ENCODE peak calls at places on chromosomes 4 and X, in four cellular contexts. A is upper lobe of right lung; I is GM23338; P is CD8-positive, alpha-beta T cell. N is an unnamed sample.
A peak's percentile ranks its signal among the peaks of the same experiment; 100 is the strongest.

GRCh38 chr4:42339935-42340406 is 57.3 kb upstream of the SHISA3 start:
- DNase-seq in I (peak; percentile 33), A (no peak), P (no peak), N (no peak)

GRCh38 chr4:119286377-119287002 is 35.4 kb downstream of the FABP2 start:
- DNase-seq in I (peak; percentile 46), A (no peak), P (no peak), N (no peak)

GRCh38 chr4:107825072-107825789 is 499 bp downstream of the SGMS2 start:
- DNase-seq in P (no peak), A (peak; percentile 89), I (peak; percentile 64), N (no peak)

GRCh38 chr4:6943012-6943869 is 33.6 kb downstream of the TBC1D14 start:
- DNase-seq in A (no peak), P (no peak), I (peak; percentile 60), N (no peak)

GRCh38 chrX:10197597-10198210 is 40.9 kb downstream of the CLCN4 start:
- DNase-seq in P (no peak), A (no peak), I (peak; percentile 9), N (no peak)

GRCh38 chrX:114970806-114971205 is 46.6 kb downstream of the IL13RA2 start:
- DNase-seq in P (no peak), I (peak; percentile 5), A (no peak), N (no peak)

GRCh38 chr4:10926025-10926424 is 241.5 kb upstream of the CLNK start:
- DNase-seq in A (no peak), I (no peak), P (no peak), N (no peak)

GRCh38 chrX:153816821-153817220 is 13.5 kb downstream of the PDZD4 start:
- DNase-seq in A (no peak), P (no peak), I (no peak), N (no peak)

GRCh38 chrX:31227250-31227649 is 155.4 kb upstream of the FTHL17 start:
- DNase-seq in P (no peak), I (no peak), A (no peak), N (no peak)

GRCh38 chr4:2834001-2834921 is 9.4 kb upstream of the ADD1 start:
- DNase-seq in A (no peak), I (no peak), P (no peak), N (no peak)
- H3K27ac ChIP-seq in A (peak overlapping the region; percentile 24), I (no peak overlapping the region), P (peak overlapping the region; percentile 30), N (no peak overlapping the region)

GRCh38 chrX:141341341-141341740 is 99.0 kb upstream of the SPANXC start:
- DNase-seq in A (no peak), I (no peak), P (no peak), N (no peak)
- H3K27ac ChIP-seq in A (no peak overlapping the region), I (no peak overlapping the region), P (no peak overlapping the region), N (no peak overlapping the region)

DNA sequence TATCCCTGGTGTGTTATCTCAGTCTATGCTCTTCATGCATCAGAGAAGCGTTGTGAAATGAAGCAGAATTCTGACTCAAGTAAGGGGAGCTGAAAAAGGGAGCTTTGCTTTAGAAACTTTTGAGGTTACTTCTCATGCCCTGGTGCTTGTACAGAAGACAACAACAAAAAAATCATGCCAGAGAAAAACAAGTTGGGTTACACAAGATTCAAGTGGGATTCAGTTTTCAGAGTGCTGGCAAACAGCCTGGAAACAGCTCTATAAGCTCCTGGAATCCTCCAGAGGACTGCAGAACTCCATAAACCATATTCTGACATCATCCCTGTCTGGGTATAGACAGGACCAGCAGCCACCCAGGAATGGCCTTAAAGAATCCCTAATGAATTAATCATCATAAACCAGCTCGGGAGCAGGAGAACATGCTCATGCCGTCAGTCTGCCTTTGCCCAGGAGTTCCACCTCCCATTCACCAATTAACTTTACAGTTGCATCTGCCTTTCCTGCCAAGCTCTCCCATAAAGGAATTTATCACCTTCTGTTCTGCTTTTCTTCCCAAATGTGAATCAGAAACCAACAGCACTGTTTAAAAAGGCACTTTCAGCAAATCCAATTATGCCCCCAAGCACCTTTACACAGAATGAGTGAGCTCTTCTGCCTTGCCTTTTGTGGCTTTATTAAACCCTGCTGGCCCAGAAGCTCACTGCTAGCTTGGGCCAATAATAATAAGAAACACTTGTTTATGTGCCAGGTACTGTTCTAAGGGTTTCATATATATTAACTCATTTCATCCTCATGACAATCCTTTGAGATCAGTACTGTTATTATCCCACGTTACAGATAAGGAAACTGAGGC is 54.5 kb upstream of the FBXW7 start:
- DNase-seq in A (no peak), P (no peak), I (no peak), N (no peak)
- H3K27ac ChIP-seq in A (no peak overlapping the region), P (no peak overlapping the region), I (no peak overlapping the region), N (no peak overlapping the region)

GRCh38 chr4:53942712-53943111 is 121.7 kb downstream of the CHIC2 start:
- DNase-seq in P (no peak), I (no peak), A (no peak), N (no peak)
- H3K27ac ChIP-seq in P (no peak overlapping the region), I (no peak overlapping the region), A (no peak overlapping the region), N (no peak overlapping the region)

DNA sequence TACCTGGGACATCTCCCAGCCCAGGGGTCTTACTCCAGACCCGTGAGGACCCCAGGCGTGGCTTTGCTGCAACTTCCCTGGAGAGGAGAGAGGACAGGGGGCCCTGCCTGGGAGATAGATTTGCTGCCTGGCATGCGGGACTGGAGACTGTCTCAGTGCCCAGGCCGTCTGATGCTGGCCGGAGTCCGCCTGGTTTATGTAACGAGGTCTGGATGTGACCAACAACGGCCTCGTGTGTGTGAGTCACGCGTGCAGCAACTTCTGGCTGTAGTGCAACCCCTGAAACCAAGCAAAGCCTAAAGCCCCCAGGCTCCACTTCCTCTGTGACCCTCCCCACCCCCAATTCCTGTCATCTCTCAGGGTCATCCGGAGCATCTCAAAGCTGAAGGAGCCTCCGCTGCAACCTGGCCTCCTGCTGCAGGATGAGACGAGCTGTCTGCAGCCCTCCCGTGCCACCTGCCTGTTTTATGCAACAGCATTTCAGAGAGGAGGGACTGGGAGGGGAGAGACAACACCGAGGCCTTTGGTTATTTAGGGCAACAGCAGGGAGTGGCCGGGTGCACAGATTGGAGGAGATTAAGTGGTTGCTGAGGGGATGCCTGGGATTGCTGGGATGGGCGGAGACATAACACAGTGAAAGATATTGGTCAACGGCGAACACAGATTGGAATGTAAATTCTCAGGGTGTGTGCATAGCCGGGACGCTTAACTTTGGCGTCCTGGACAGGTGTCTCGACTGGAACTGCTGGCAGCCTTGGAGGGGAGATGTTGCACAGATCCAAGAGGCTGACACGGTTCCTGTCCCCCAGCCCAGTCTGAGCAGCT is 16.0 kb downstream of the XG start:
- DNase-seq in P (no peak), A (peak; percentile 72), I (peak; percentile 29), N (no peak)
- H3K27ac ChIP-seq in P (no peak overlapping the region), A (peak overlapping the region; percentile 30), I (no peak overlapping the region), N (no peak overlapping the region)

GRCh38 chr4:25810815-25811690 is 51.7 kb downstream of the SEL1L3 start:
- DNase-seq in I (peak; percentile 43), P (no peak), A (no peak), N (no peak)
- H3K27ac ChIP-seq in I (no peak overlapping the region), P (no peak overlapping the region), A (no peak overlapping the region), N (no peak overlapping the region)